ENCODE peak calls at places on chromosome 17, in eight cellular contexts. W, C, X, N, Y, G, H and R are unnamed samples.

GRCh38 chr17:8362651-8363332 is 13.7 kb downstream of the KRABD2 start:
- DNase-seq in W (peak; percentile 62), C (no peak), X (no peak), N (no peak), Y (no peak), G (no peak), H (no peak), R (no peak)

GRCh38 chr17:80879723-80880649 is 111.7 kb upstream of the CHMP6 start:
- DNase-seq in W (no peak), C (no peak), X (no peak), N (no peak), Y (no peak), G (no peak), H (no peak), R (peak; percentile 7)

GRCh38 chr17:57604771-57605733 is 140.0 kb downstream of the CCDC182 start:
- DNase-seq in W (peak; percentile 55), C (peak; percentile 49), X (no peak), N (no peak), Y (no peak), G (no peak), H (peak; percentile 75), R (peak; percentile 54)

GRCh38 chr17:37607637-37608368 is 1.4 kb downstream of the SYNRG start:
- DNase-seq in W (no peak), C (no peak), X (no peak), N (no peak), Y (no peak), G (no peak), H (no peak), R (no peak)

GRCh38 chr17:4708436-4708835 is 2.0 kb upstream of the ARRB2 start:
- DNase-seq in W (no peak), C (no peak), X (no peak), N (no peak), Y (no peak), G (no peak), H (peak; percentile 24), R (no peak)

GRCh38 chr17:43341705-43342600 is 56.8 kb upstream of the ARL4D start:
- DNase-seq in W (peak; percentile 74), C (no peak), X (no peak), N (no peak), Y (no peak), G (no peak), H (no peak), R (no peak)

GRCh38 chr17:835263-835662 is 53.1 kb downstream of the MRM3 start:
- DNase-seq in W (peak; percentile 95), C (no peak), X (no peak), N (no peak), Y (peak; percentile 37), G (no peak), H (no peak), R (no peak)

GRCh38 chr17:7435676-7436555 is 681 bp downstream of the TMEM102 start:
- DNase-seq in W (no peak), C (peak; percentile 25), X (peak; percentile 55), N (peak; percentile 59), Y (peak; percentile 35), G (no peak), H (peak; percentile 61), R (peak; percentile 45)

GRCh38 chr17:17304521-17304985 is 1.4 kb downstream of the NT5M start:
- DNase-seq in W (no peak), C (no peak), X (no peak), N (no peak), Y (no peak), G (no peak), H (peak; percentile 47), R (no peak)

GRCh38 chr17:20279631-20280030 is 187.7 kb downstream of the LGALS9B start:
- DNase-seq in W (no peak), C (no peak), X (no peak), N (no peak), Y (no peak), G (no peak), H (no peak), R (no peak)

GRCh38 chr17:50468120-50469004 is at the start of gene CHAD:
- DNase-seq in W (no peak), C (no peak), X (no peak), N (no peak), Y (no peak), G (no peak), H (no peak), R (no peak)

GRCh38 chr17:31548709-31549108 is 157.2 kb downstream of the RAB11FIP4 start:
- DNase-seq in W (no peak), C (no peak), X (no peak), N (no peak), Y (no peak), G (no peak), H (no peak), R (no peak)

GRCh38 chr17:76452102-76452645 is 778 bp downstream of the UBE2O start:
- DNase-seq in W (no peak), C (no peak), X (no peak), N (no peak), Y (no peak), G (no peak), H (peak; percentile 13), R (no peak)

GRCh38 chr17:34199932-34200534 is 55.1 kb upstream of the CCL2 start:
- DNase-seq in W (peak; percentile 87), C (peak; percentile 83), X (peak; percentile 60), N (peak; percentile 73), Y (peak; percentile 90), G (peak; percentile 81), H (peak; percentile 84), R (peak; percentile 44)

GRCh38 chr17:2158011-2158410 is 103.1 kb downstream of the HIC1 start:
- DNase-seq in W (peak; percentile 97), C (no peak), X (no peak), N (no peak), Y (no peak), G (peak; percentile 33), H (peak; percentile 60), R (no peak)

GRCh38 chr17:49722066-49722465 is 14.3 kb upstream of the SLC35B1 start:
- DNase-seq in W (no peak), C (no peak), X (no peak), N (no peak), Y (no peak), G (no peak), H (no peak), R (no peak)

GRCh38 chr17:2222901-2223616 is 80.5 kb downstream of the SMG6 start:
- DNase-seq in W (peak; percentile 80), C (no peak), X (no peak), N (no peak), Y (peak; percentile 66), G (peak; percentile 77), H (no peak), R (peak; percentile 75)

GRCh38 chr17:44826123-44826790 is 3.8 kb downstream of the GJC1 start:
- DNase-seq in W (no peak), C (no peak), X (no peak), N (no peak), Y (peak; percentile 42), G (no peak), H (no peak), R (no peak)

GRCh38 chr17:9928601-9929341 is 23.7 kb upstream of the RCVRN start:
- DNase-seq in W (peak; percentile 96), C (no peak), X (peak; percentile 61), N (peak; percentile 87), Y (no peak), G (no peak), H (no peak), R (no peak)
- TF ChIP-seq CTCF in W (peak; percentile 92), C (peak; percentile 32), X (peak; percentile 74), N (peak; percentile 97), Y (no peak), G (no peak), H (no peak), R (peak; percentile 42)

GRCh38 chr17:63434951-63435571 is 11.0 kb downstream of the CYB561 start:
- DNase-seq in W (peak; percentile 25), C (peak; percentile 91), X (peak; percentile 68), N (peak; percentile 76), Y (peak; percentile 39), G (peak; percentile 88), H (peak; percentile 18), R (peak; percentile 65)
- TF ChIP-seq CTCF in W (peak; percentile 10), C (no peak), X (no peak), N (peak; percentile 23), Y (peak; percentile 23), G (no peak), H (no peak), R (no peak)

GRCh38 chr17:41894791-41895331 is 23.9 kb downstream of the ACLY start:
- DNase-seq in W (peak; percentile 90), C (no peak), X (peak; percentile 65), N (no peak), Y (no peak), G (no peak), H (no peak), R (no peak)
- TF ChIP-seq CTCF in W (no peak), C (no peak), X (no peak), N (no peak), Y (no peak), G (no peak), H (no peak), R (no peak)

GRCh38 chr17:82568997-82569393 is 49.5 kb downstream of the FOXK2 start:
- DNase-seq in W (no peak), C (no peak), X (no peak), N (no peak), Y (no peak), G (no peak), H (no peak), R (no peak)
- TF ChIP-seq CTCF in W (no peak), C (no peak), X (no peak), N (no peak), Y (no peak), G (no peak), H (no peak), R (no peak)

GRCh38 chr17:28368915-28369683 is 1.0 kb downstream of the VTN start:
- DNase-seq in W (no peak), C (no peak), X (no peak), N (no peak), Y (no peak), G (no peak), H (no peak), R (no peak)

GRCh38 chr17:28370744-28371103 is 617 bp upstream of the VTN start:
- DNase-seq in W (no peak), C (no peak), X (no peak), N (no peak), Y (no peak), G (no peak), H (no peak), R (no peak)

GRCh38 chr17:28371245-28372202 is at the start of gene SARM1:
- DNase-seq in W (peak; percentile 85), C (peak; percentile 40), X (no peak), N (peak; percentile 95), Y (peak; percentile 88), G (peak; percentile 91), H (no peak), R (peak; percentile 89)

GRCh38 chr17:28369684-28370034 is 448 bp downstream of the VTN start:
- DNase-seq in W (no peak), C (no peak), X (no peak), N (no peak), Y (no peak), G (no peak), H (no peak), R (no peak)

DNA sequence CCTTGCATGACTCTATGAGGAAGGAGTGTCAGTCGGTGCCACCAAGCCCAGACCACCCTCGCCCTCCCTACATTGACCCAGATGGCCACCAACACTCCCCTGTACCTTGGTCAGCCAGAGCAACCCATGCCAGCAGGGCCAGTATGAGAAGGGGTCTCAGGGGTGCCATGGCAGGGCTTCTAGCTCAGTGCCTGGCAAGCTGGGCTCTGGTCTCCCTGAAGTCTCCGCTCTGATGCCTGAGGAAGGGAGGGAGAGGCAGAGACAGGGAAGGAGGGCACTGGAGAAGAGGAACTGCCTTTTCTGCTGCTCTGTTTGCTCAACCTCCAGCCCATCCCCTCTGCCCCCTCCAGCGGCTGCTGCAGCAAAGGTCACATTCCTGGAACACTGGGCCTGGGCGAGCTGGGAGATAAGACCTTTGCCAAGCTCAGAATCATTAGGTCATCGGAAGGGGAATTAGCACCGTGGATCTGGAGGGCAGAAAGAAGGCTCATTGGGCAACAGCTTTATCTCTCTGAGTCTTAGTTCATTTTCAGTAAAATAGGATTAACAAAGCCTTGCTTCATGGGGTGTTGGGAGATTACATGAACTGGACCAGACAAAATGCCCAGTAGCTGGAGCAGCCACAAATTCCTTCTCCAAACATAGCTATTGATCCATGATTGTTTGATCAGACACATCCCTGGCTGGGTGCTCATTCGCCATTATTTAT is at the start of gene VTN:
- DNase-seq in W (peak; percentile 45), C (no peak), X (peak; percentile 73), N (peak; percentile 78), Y (peak; percentile 16), G (no peak), H (peak; percentile 60), R (peak; percentile 46)
- TF ChIP-seq CTCF in W (no peak), C (no peak), X (no peak), N (no peak), Y (no peak), G (no peak), H (no peak), R (no peak)